ENCODE peak calls at places on chromosomes 6 and 20, in eight cellular contexts. W, D, F, C, E, G, O and Y are unnamed samples.

GRCh38 chr6:85186546-85187170 is 263.2 kb upstream of the NT5E start:
- DNase-seq in W (no peak), D (no peak), F (no peak), C (peak), E (no peak), G (no peak), O (no peak), Y (no peak)

GRCh38 chr20:9573598-9573997 is 59.2 kb downstream of the LAMP5 start:
- DNase-seq in W (no peak), D (no peak), F (peak), C (no peak), E (no peak), G (no peak), O (no peak), Y (no peak)

GRCh38 chr20:19770375-19770774 is 12.3 kb downstream of the RIN2 start:
- DNase-seq in W (no peak), D (no peak), F (no peak), C (no peak), E (no peak), G (no peak), O (no peak), Y (no peak)

GRCh38 chr6:49915035-49915434 is 48.7 kb upstream of the CRISP1 start:
- DNase-seq in W (no peak), D (no peak), F (peak), C (peak), E (no peak), G (no peak), O (no peak), Y (no peak)

GRCh38 chr20:61301995-61302525 is 50.0 kb downstream of the CDH4 start:
- DNase-seq in W (no peak), D (no peak), F (no peak), C (no peak), E (no peak), G (no peak), O (no peak), Y (no peak)

GRCh38 chr6:151070666-151071065 is 169.1 kb upstream of the AKAP12 start:
- DNase-seq in W (no peak), D (no peak), F (no peak), C (no peak), E (peak), G (no peak), O (no peak), Y (no peak)

GRCh38 chr20:56358600-56359211 is at the start of gene FAM210B:
- DNase-seq in W (peak), D (peak), F (peak), C (peak), E (peak), G (peak), O (no peak), Y (peak)

GRCh38 chr6:22149501-22150490 is 147.0 kb downstream of the PRL start:
- DNase-seq in W (no peak), D (no peak), F (peak), C (no peak), E (no peak), G (no peak), O (no peak), Y (no peak)

GRCh38 chr6:101730954-101731353 is 337.4 kb downstream of the GRIK2 start:
- DNase-seq in W (no peak), D (no peak), F (no peak), C (peak), E (no peak), G (no peak), O (no peak), Y (no peak)

GRCh38 chr6:110645685-110646418 is 169.4 kb downstream of the CDK19 start:
- DNase-seq in W (peak), D (no peak), F (no peak), C (no peak), E (no peak), G (peak), O (no peak), Y (no peak)

GRCh38 chr20:39660251-39660650 is 698.1 kb downstream of the DHX35 start:
- DNase-seq in W (no peak), D (no peak), F (no peak), C (peak), E (no peak), G (no peak), O (no peak), Y (no peak)

GRCh38 chr6:34084591-34085280 is 61.2 kb downstream of the GRM4 start:
- DNase-seq in W (no peak), D (no peak), F (no peak), C (no peak), E (no peak), G (no peak), O (no peak), Y (no peak)

GRCh38 chr6:5968817-5969726 is 37.7 kb downstream of the NRN1 start:
- DNase-seq in W (peak), D (peak), F (no peak), C (peak), E (no peak), G (peak), O (no peak), Y (no peak)

GRCh38 chr6:73610444-73611275 is 43.1 kb downstream of the SLC17A5 start:
- DNase-seq in W (no peak), D (no peak), F (peak), C (peak), E (peak), G (no peak), O (no peak), Y (no peak)

GRCh38 chr6:169490830-169491229 is 211.0 kb downstream of the WDR27 start:
- DNase-seq in W (no peak), D (no peak), F (no peak), C (no peak), E (no peak), G (no peak), O (no peak), Y (no peak)

GRCh38 chr6:30194797-30195690 is 18.2 kb downstream of the TRIM26 start:
- DNase-seq in W (no peak), D (no peak), F (peak), C (no peak), E (no peak), G (no peak), O (peak), Y (no peak)

GRCh38 chr20:58086763-58087566 is 141.5 kb downstream of the ANKRD60 start:
- DNase-seq in W (no peak), D (no peak), F (peak), C (peak), E (peak), G (no peak), O (no peak), Y (peak)

GRCh38 chr6:166996406-166996805 is 2.8 kb upstream of the CEP43 start:
- DNase-seq in W (no peak), D (no peak), F (no peak), C (peak), E (no peak), G (no peak), O (no peak), Y (no peak)

GRCh38 chr6:44386364-44386928 is 1.1 kb upstream of the CDC5L start:
- DNase-seq in W (no peak), D (no peak), F (no peak), C (no peak), E (no peak), G (no peak), O (no peak), Y (peak)

GRCh38 chr6:13250703-13251102 is 77.6 kb downstream of the TBC1D7 start:
- DNase-seq in W (no peak), D (no peak), F (no peak), C (peak), E (no peak), G (no peak), O (no peak), Y (no peak)

GRCh38 chr6:148426317-148426977 is 83.8 kb downstream of the SASH1 start:
- DNase-seq in W (no peak), D (no peak), F (no peak), C (no peak), E (no peak), G (no peak), O (no peak), Y (no peak)

GRCh38 chr6:139422105-139423036 is 47.9 kb upstream of the CITED2 start:
- DNase-seq in W (no peak), D (no peak), F (no peak), C (no peak), E (no peak), G (no peak), O (no peak), Y (peak)

GRCh38 chr6:41120058-41120457 is 34.1 kb downstream of the TREML1 start:
- DNase-seq in W (no peak), D (no peak), F (no peak), C (peak), E (no peak), G (no peak), O (no peak), Y (no peak)

GRCh38 chr6:10954590-10955010 is 67.7 kb downstream of the SYCP2L start:
- DNase-seq in W (peak), D (peak), F (peak), C (peak), E (peak), G (peak), O (peak), Y (peak)

GRCh38 chr20:47133809-47134456 is 222.6 kb downstream of the ZMYND8 start:
- DNase-seq in W (no peak), D (no peak), F (no peak), C (peak), E (peak), G (no peak), O (no peak), Y (no peak)

GRCh38 chr6:32940656-32941411 is at the start of gene HLA-DMB:
- DNase-seq in W (peak), D (no peak), F (peak), C (peak), E (peak), G (peak), O (no peak), Y (no peak)

GRCh38 chr20:22584922-22585785 is 782 bp upstream of the FOXA2 start:
- DNase-seq in W (no peak), D (no peak), F (peak), C (peak), E (peak), G (peak), O (no peak), Y (peak)

GRCh38 chr6:118764766-118765165 is 113.4 kb upstream of the CEP85L start:
- DNase-seq in W (no peak), D (no peak), F (no peak), C (no peak), E (no peak), G (no peak), O (no peak), Y (no peak)

GRCh38 chr6:1686117-1687098 is 76.7 kb downstream of the FOXC1 start:
- DNase-seq in W (no peak), D (peak), F (no peak), C (peak), E (no peak), G (no peak), O (peak), Y (no peak)

DNA sequence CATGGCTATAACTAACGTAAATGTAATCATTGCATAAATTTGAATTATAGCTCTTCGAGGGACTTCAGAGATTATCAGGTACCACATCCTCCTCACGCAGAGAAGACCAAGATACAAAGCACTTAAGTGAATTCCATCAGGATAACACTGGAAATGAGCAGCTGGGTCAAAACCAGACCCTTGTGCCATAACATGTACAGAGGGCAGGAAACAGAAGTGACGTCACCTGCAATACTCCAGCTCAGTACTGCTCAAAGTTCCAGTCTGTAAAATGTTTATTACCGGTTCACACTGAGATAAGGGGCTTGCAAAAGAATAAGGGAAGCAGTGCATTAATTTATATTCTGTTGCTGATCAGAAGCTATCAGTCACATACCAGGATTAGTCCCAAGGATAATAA is 45.8 kb downstream of the RGS17 start:
- DNase-seq in W (no peak), D (no peak), F (no peak), C (no peak), E (no peak), G (no peak), O (no peak), Y (peak)
- H3K4me3 ChIP-seq in W (no peak), D (no peak), F (no peak), C (no peak), E (no peak), G (no peak), O (no peak), Y (no peak)

GRCh38 chr6:146595981-146596731 is 2.6 kb upstream of the ADGB start:
- DNase-seq in W (no peak), D (no peak), F (no peak), C (peak), E (no peak), G (no peak), O (no peak), Y (no peak)

GRCh38 chr6:146601352-146601751 is 2.6 kb downstream of the ADGB start:
- DNase-seq in W (no peak), D (no peak), F (no peak), C (no peak), E (no peak), G (no peak), O (no peak), Y (peak)

GRCh38 chr6:146594495-146594894 is 4.3 kb upstream of the ADGB start:
- DNase-seq in W (no peak), D (no peak), F (no peak), C (no peak), E (no peak), G (no peak), O (no peak), Y (no peak)

GRCh38 chr6:146602526-146602925 is 3.8 kb downstream of the ADGB start:
- DNase-seq in W (no peak), D (no peak), F (no peak), C (no peak), E (no peak), G (peak), O (no peak), Y (peak)

DNA sequence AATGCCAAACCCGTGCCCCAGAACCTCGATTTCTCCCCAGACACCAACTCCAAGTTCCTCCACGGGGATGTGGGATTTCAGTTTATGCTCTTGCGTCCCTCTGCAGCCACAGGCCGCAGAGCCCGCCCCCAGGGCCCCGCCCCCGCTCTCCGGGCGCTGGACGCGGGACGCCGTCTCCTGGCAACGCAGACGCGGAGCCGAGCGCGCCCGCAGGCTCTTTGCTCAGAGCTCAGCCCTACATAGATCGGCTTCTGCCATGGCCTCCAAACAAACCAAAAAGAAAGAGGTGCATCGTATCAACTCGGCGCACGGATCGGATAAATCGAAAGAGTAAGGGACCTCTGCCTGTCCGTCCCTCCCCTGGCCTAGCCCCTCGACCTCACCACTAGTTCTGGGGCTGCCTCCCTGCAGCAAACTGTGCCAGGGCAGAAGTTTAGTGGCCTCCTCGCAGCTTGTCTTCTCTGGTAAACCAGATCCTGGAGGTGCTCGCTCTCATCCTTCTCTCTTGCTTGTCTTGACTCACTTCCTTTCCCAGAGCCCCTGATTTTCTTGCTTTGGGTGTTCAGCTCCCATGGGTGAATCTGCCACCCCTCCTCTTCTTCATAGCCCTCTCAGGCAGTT is at the start of gene ADGB:
- DNase-seq in W (peak), D (peak), F (peak), C (peak), E (peak), G (peak), O (no peak), Y (peak)
- H3K4me3 ChIP-seq in W (peak), D (peak), F (peak), C (peak), E (peak), G (peak), O (peak), Y (no peak)

GRCh38 chr6:126341126-126341525 is 1.2 kb downstream of the CENPW start:
- DNase-seq in W (no peak), D (no peak), F (no peak), C (no peak), E (no peak), G (no peak), O (no peak), Y (no peak)
- H3K4me3 ChIP-seq in W (peak), D (no peak), F (peak), C (peak), E (peak), G (no peak), O (peak), Y (no peak)

GRCh38 chr20:60132827-60133549 is 174.8 kb downstream of the CDH26 start:
- DNase-seq in W (no peak), D (no peak), F (no peak), C (no peak), E (no peak), G (no peak), O (no peak), Y (no peak)

GRCh38 chr20:60137657-60138245 is 179.5 kb downstream of the CDH26 start:
- DNase-seq in W (no peak), D (no peak), F (peak), C (peak), E (peak), G (no peak), O (no peak), Y (no peak)

GRCh38 chr20:60136640-60137411 is 178.6 kb downstream of the CDH26 start:
- DNase-seq in W (no peak), D (no peak), F (no peak), C (no peak), E (no peak), G (no peak), O (no peak), Y (no peak)

GRCh38 chr20:60132162-60132826 is 174.1 kb downstream of the CDH26 start:
- DNase-seq in W (no peak), D (no peak), F (no peak), C (peak), E (no peak), G (no peak), O (no peak), Y (no peak)

GRCh38 chr20:60135276-60135675 is 177.1 kb downstream of the CDH26 start:
- DNase-seq in W (no peak), D (no peak), F (no peak), C (no peak), E (no peak), G (no peak), O (no peak), Y (no peak)
- H3K4me3 ChIP-seq in W (no peak), D (no peak), F (no peak), C (no peak), E (no peak), G (no peak), O (no peak), Y (no peak)

DNA sequence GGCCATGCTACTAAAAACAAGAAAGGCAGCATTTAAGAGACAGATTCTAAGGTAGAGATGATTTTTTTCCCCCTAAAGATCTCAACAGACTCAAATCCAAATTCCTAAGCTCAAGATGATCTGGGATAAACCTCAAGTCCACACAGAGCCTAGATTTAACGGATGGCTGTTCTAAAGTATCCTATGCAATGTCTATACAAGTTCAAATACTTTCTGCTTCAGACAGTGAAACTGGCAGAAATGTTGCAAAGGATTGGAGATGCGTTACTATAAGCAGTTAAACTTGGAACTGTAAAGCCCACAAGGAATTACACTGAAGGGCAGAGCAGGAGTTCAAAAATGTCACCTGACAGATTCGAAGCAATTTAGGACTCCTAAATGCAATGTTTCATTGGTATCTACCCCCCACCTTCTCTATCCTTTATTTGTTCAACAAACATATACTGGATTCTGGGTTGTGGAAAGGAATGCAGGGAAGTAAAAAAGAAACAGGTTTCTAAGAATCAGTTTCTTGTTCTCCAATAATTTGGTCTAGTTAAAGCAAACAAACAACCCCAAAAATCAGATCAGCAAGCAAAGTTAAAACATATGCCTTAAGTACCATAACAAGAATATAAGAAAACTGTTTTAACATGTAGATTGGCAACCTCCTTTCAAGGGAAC is 1.6 kb downstream of the DNAAF9 start:
- DNase-seq in W (no peak), D (no peak), F (no peak), C (no peak), E (no peak), G (no peak), O (no peak), Y (no peak)
- H3K4me3 ChIP-seq in W (peak), D (peak), F (peak), C (peak), E (peak), G (no peak), O (peak), Y (no peak)

GRCh38 chr6:108622601-108623335 is 62.1 kb downstream of the FOXO3 start:
- DNase-seq in W (no peak), D (peak), F (no peak), C (peak), E (peak), G (no peak), O (peak), Y (no peak)
- H3K4me3 ChIP-seq in W (no peak), D (no peak), F (no peak), C (no peak), E (no peak), G (no peak), O (peak), Y (no peak)

GRCh38 chr6:3455490-3456394 is 1.1 kb downstream of the SLC22A23 start:
- DNase-seq in W (peak), D (no peak), F (peak), C (peak), E (peak), G (peak), O (no peak), Y (peak)

GRCh38 chr6:3453410-3453809 is 3.4 kb downstream of the SLC22A23 start:
- DNase-seq in W (no peak), D (no peak), F (no peak), C (no peak), E (no peak), G (no peak), O (no peak), Y (no peak)

GRCh38 chr6:3456395-3456767 is 469 bp downstream of the SLC22A23 start:
- DNase-seq in W (no peak), D (no peak), F (no peak), C (no peak), E (no peak), G (no peak), O (no peak), Y (no peak)

GRCh38 chr6:3454206-3455016 is 2.4 kb downstream of the SLC22A23 start:
- DNase-seq in W (no peak), D (no peak), F (no peak), C (peak), E (no peak), G (no peak), O (no peak), Y (no peak)

DNA sequence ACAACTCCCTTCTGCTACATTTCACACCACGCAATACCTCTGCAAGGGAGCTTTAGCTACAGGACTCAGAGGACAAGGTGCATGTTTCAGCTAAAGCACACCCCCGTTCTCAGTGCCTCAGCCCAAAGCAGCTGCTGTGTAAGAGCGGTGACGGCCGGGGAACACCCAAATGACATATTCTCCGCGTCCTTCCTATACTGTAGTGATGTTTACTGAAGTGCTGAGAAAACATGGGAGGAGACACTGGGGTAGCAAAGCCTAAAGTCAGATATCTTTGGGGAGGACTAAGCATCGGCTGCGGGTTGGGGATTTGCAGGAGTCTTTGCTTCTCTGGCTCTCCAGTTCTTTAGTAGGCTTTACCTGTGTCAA is 1.7 kb downstream of the SLC22A23 start:
- DNase-seq in W (no peak), D (no peak), F (no peak), C (peak), E (no peak), G (no peak), O (no peak), Y (peak)
- H3K4me3 ChIP-seq in W (peak), D (peak), F (peak), C (peak), E (peak), G (peak), O (no peak), Y (peak)